ENCODE peak calls at places on chromosomes 7 and 10, in six cellular contexts. H, C, X, U, L and V are unnamed samples.

GRCh38 chr7:74032191-74032490 is 4.2 kb downstream of the ELN start:
- DNase-seq in H (peak; percentile 85), C (no peak), X (no peak), U (peak; percentile 50), L (peak; percentile 41), V (no peak)

GRCh38 chr10:102621418-102622325 is 22.6 kb upstream of the TRIM8 start:
- DNase-seq in H (no peak), C (no peak), X (no peak), U (no peak), L (no peak), V (no peak)

GRCh38 chr7:70707823-70708243 is 424.1 kb upstream of the GALNT17 start:
- DNase-seq in H (no peak), C (no peak), X (no peak), U (no peak), L (no peak), V (no peak)

GRCh38 chr7:106542550-106543220 is 118.3 kb downstream of the CCDC71L start:
- DNase-seq in H (no peak), C (peak; percentile 54), X (peak; percentile 37), U (no peak), L (peak; percentile 63), V (peak; percentile 70)

GRCh38 chr7:155210386-155210785 is 87.3 kb upstream of the INSIG1 start:
- DNase-seq in H (peak; percentile 27), C (peak; percentile 50), X (no peak), U (no peak), L (no peak), V (no peak)

GRCh38 chr10:22604314-22605091 is 109.9 kb downstream of the PIP4K2A start:
- DNase-seq in H (no peak), C (no peak), X (no peak), U (no peak), L (no peak), V (no peak)

GRCh38 chr10:130169136-130169888 is 33.1 kb downstream of the GLRX3 start:
- DNase-seq in H (no peak), C (no peak), X (no peak), U (no peak), L (no peak), V (no peak)

GRCh38 chr7:131625817-131626372 is 69.5 kb upstream of the PODXL start:
- DNase-seq in H (no peak), C (no peak), X (no peak), U (peak; percentile 64), L (peak; percentile 37), V (peak; percentile 72)

GRCh38 chr10:110717830-110718595 is 73.9 kb downstream of the RBM20 start:
- DNase-seq in H (peak; percentile 77), C (no peak), X (no peak), U (peak; percentile 52), L (no peak), V (no peak)

GRCh38 chr10:96691761-96692160 is 28.6 kb downstream of the PIK3AP1 start:
- DNase-seq in H (no peak), C (no peak), X (no peak), U (no peak), L (no peak), V (no peak)

GRCh38 chr10:71596759-71597158 is 122.8 kb downstream of the C10orf105 start:
- DNase-seq in H (no peak), C (no peak), X (no peak), U (no peak), L (no peak), V (no peak)

GRCh38 chr7:128903621-128904361 is 6.7 kb downstream of the KCP start:
- DNase-seq in H (no peak), C (peak; percentile 35), X (no peak), U (no peak), L (no peak), V (no peak)

GRCh38 chr7:145539910-145540309 is 576.7 kb upstream of the CNTNAP2 start:
- DNase-seq in H (no peak), C (no peak), X (no peak), U (no peak), L (no peak), V (no peak)

GRCh38 chr7:129517931-129518330 is 15.6 kb downstream of the SMKR1 start:
- DNase-seq in H (no peak), C (no peak), X (no peak), U (no peak), L (no peak), V (no peak)

GRCh38 chr10:114288424-114289095 is 49.5 kb downstream of the VWA2 start:
- DNase-seq in H (no peak), C (no peak), X (no peak), U (no peak), L (no peak), V (no peak)

GRCh38 chr10:60951272-60951724 is 7.3 kb upstream of the RHOBTB1 start:
- DNase-seq in H (no peak), C (no peak), X (no peak), U (no peak), L (no peak), V (no peak)

GRCh38 chr10:94397549-94398370 is 4.6 kb upstream of the TBC1D12 start:
- DNase-seq in H (no peak), C (no peak), X (no peak), U (no peak), L (peak; percentile 20), V (no peak)

GRCh38 chr10:52314822-52315552 is 906 bp downstream of the DKK1 start:
- DNase-seq in H (peak; percentile 45), C (no peak), X (no peak), U (no peak), L (peak; percentile 38), V (no peak)

GRCh38 chr10:47047577-47048532 is 136.6 kb downstream of the PTPN20 start:
- DNase-seq in H (peak; percentile 87), C (peak; percentile 82), X (peak; percentile 60), U (peak; percentile 75), L (peak; percentile 42), V (peak; percentile 84)

GRCh38 chr10:35201234-35201633 is 74.6 kb downstream of the CREM start:
- DNase-seq in H (no peak), C (no peak), X (no peak), U (no peak), L (no peak), V (no peak)

GRCh38 chr7:33901847-33902246 is 3.5 kb upstream of the BMPER start:
- DNase-seq in H (no peak), C (no peak), X (no peak), U (no peak), L (no peak), V (no peak)

GRCh38 chr7:33900501-33900900 is 4.8 kb upstream of the BMPER start:
- DNase-seq in H (no peak), C (no peak), X (no peak), U (no peak), L (no peak), V (no peak)

GRCh38 chr7:33903770-33904679 is 1.3 kb upstream of the BMPER start:
- DNase-seq in H (peak; percentile 59), C (no peak), X (no peak), U (peak; percentile 41), L (peak; percentile 49), V (no peak)

GRCh38 chr7:33904680-33905388 is 505 bp upstream of the BMPER start:
- DNase-seq in H (no peak), C (no peak), X (no peak), U (peak; percentile 23), L (peak; percentile 20), V (no peak)

GRCh38 chr7:33901199-33901598 is 4.1 kb upstream of the BMPER start:
- DNase-seq in H (no peak), C (no peak), X (no peak), U (no peak), L (no peak), V (no peak)
- H3K27ac ChIP-seq in H (no peak overlapping the region), C (no peak overlapping the region), X (no peak overlapping the region), U (no peak overlapping the region), L (no peak overlapping the region), V (no peak overlapping the region)

DNA sequence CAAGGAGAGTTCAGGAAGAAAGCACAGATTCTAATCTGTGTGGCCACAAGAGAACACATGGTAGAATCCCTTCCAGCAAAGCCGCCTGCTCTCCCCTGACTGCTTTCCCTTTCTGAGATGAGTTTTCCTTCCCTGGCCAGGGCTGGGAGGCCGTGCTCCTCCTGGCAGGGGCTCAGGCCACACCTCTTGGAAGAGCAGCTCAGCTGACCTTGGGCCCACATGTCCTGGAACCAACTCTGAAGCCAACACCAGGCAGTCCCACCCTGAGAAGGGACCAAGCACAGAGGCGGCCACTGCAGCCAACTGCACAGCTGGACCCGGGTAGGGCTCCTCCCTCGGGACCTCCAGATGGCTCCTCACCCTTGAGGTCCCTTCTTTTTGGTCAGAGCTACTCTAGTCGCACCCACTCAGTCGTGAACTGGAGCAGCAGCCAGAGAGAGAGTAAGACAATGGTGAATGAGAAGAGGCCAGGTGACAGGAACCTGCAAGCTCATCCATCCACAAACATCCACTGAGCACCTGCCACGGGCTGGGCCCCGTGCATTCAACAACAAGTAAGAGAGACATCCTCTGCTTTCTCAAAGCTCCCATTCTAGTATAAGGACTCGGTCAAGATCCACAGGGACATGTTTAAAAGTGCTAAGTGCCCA is 40.3 kb downstream of the FAM53B start:
- DNase-seq in H (peak; percentile 83), C (peak; percentile 69), X (no peak), U (peak; percentile 88), L (no peak), V (peak; percentile 84)
- H3K27ac ChIP-seq in H (no peak overlapping the region), C (peak overlapping the region; percentile 85), X (peak overlapping the region; percentile 90), U (peak overlapping the region; percentile 92), L (peak overlapping the region; percentile 15), V (peak overlapping the region; percentile 91)

DNA sequence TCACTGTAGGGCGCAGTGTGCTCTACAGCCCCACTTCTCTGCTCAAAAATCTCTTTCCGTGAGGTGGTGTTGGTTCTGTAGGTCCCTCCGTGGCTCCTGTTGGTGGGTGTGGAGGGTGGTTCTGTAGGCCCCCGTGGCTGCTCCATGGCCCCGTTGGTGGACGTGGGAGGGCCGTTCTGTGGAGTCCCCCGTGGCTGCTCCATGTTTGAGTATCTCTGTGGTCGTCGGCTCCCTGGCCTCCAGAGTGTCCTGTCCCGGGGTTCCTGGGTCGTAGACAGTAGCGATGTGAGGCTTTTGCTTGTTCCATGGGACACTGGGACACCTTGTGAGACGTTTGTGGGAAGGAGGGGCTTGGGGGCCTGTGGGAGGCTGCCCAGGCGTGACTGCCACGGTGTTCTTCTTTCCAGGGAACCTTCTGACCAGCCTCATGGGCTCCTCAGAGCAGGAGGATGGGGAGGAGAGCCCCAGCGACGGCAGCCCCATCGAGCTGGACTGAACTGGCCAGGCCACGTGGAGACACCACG is 18.6 kb downstream of the GET4 start:
- DNase-seq in H (peak; percentile 12), C (no peak), X (no peak), U (no peak), L (no peak), V (no peak)
- H3K27ac ChIP-seq in H (no peak overlapping the region), C (no peak overlapping the region), X (no peak overlapping the region), U (no peak overlapping the region), L (peak overlapping the region; percentile 4), V (no peak overlapping the region)

GRCh38 chr10:75398238-75398629 is 3.3 kb downstream of the ZNF503 start:
- DNase-seq in H (no peak), C (no peak), X (no peak), U (no peak), L (no peak), V (no peak)
- H3K27ac ChIP-seq in H (peak overlapping the region; percentile 49), C (peak overlapping the region; percentile 94), X (no peak overlapping the region), U (peak overlapping the region; percentile 97), L (peak overlapping the region; percentile 97), V (peak overlapping the region; percentile 99)